ENCODE peak calls at places on chromosome 21, in four cellular contexts. O is cardiac fibroblast, T is left ventricle myocardium inferior, S is brain microvascular endothelial cell. H is an unnamed sample.

GRCh38 chr21:35940074-35940927 is 120.0 kb downstream of the SETD4 start:
- DNase-seq in O (peak; percentile 86), T (no peak), S (peak; percentile 58), H (peak; percentile 48)

GRCh38 chr21:39556176-39556575 is 56.6 kb upstream of the B3GALT5 start:
- DNase-seq in O (no peak), T (no peak), S (no peak), H (no peak)

GRCh38 chr21:33259995-33260394 is 6.2 kb upstream of the IL10RB start:
- DNase-seq in O (no peak), T (no peak), S (no peak), H (no peak)

GRCh38 chr21:37614351-37614875 is 247.8 kb downstream of the DYRK1A start:
- DNase-seq in O (no peak), T (no peak), S (no peak), H (no peak)

GRCh38 chr21:26804895-26805609 is 40.2 kb downstream of the ADAMTS1 start:
- DNase-seq in O (no peak), T (no peak), S (no peak), H (no peak)

GRCh38 chr21:25313891-25314646 is 293.2 kb downstream of the MRPL39 start:
- DNase-seq in O (peak; percentile 51), T (no peak), S (peak; percentile 18), H (no peak)

GRCh38 chr21:44421901-44422840 is 33.1 kb upstream of the LRRC3 start:
- DNase-seq in O (no peak), T (peak; percentile 10), S (no peak), H (no peak)

GRCh38 chr21:37994211-37994610 is 78.0 kb upstream of the KCNJ6 start:
- DNase-seq in O (peak; percentile 58), T (no peak), S (no peak), H (no peak)

GRCh38 chr21:26405735-26406361 is 167.2 kb downstream of the CYYR1 start:
- DNase-seq in O (peak; percentile 67), T (no peak), S (peak; percentile 84), H (no peak)

GRCh38 chr21:34648739-34649297 is 20.0 kb upstream of the CLIC6 start:
- DNase-seq in O (no peak), T (no peak), S (no peak), H (no peak)

GRCh38 chr21:43805275-43805800 is 16.0 kb downstream of the RRP1 start:
- DNase-seq in O (no peak), T (no peak), S (no peak), H (no peak)

GRCh38 chr21:42839271-42840231 is 39.8 kb downstream of the WDR4 start:
- DNase-seq in O (no peak), T (peak; percentile 9), S (no peak), H (no peak)

GRCh38 chr21:35274090-35274489 is 225.0 kb upstream of the RUNX1 start:
- DNase-seq in O (no peak), T (no peak), S (no peak), H (no peak)

GRCh38 chr21:35316933-35317332 is 267.8 kb upstream of the RUNX1 start:
- DNase-seq in O (peak; percentile 80), T (no peak), S (peak; percentile 92), H (no peak)

GRCh38 chr21:32578107-32578691 is 7.1 kb downstream of the TCP10L start:
- DNase-seq in O (peak; percentile 17), T (no peak), S (no peak), H (no peak)

DNA sequence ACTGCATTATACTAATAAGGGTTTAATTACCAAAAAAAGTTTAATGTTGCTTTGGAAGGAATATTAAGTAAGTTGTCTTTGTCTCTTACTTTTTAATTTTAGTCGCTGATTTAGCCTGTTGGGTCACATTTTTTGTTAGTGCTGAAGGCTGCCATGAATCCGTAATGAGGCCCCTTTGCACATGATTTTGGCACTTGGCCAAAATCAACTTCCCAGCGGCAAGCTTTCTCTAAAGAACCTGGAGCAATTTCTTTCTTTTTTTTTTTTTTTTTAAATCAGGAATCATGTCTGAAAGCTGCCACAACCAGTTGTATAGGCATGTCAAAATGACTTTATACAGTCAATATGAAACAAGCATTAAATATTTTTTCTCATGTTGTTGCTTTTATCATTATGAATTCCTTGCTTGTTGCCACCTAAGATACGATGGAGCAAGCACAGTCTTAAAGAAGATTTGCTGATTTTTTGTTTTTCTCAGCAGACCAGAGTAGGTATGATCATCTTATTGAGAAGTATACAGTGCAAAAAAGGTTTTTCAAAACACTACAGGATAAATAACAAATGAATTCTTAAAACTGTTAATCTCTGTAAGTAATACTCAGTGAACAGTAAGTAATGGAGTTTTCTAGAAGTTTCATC is 690.4 kb downstream of the USP25 start:
- DNase-seq in O (peak; percentile 89), T (peak; percentile 38), S (peak; percentile 16), H (no peak)
- H3K4me3 ChIP-seq in O (peak overlapping the region; percentile 52), T (peak overlapping the region; percentile 69), S (peak overlapping the region; percentile 47), H (peak overlapping the region; percentile 48)

DNA sequence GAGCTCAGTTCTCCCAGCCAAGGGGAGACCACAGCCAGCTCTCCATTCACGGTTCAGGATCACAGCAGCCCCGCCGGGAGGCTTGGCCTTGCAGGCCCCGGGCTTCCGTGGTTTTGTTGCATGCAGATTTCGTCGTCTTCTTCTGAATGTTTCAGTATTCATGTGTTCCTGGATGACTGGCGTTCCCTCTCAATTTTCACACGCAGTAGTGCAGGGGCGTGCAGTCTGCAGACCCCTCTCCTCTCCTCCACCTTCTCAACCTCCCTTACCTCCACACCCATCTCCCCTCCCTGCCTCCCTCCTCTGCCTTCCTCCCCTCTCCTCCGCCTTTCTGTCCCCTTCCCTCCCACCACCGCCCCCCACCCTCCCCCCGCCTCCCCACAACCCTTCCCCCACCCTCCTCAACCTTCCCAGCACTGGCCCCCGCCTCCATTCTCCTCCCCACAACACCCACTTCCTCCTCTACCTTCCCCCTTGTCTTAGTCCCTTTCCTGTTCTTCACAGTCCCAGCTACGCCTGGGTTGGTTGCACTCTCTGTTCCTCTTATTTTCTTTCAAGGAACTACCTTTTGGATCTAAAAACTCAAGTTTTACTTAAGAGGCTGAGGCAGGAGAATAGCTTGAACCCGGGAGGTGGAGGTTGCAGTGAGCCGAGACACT is 8.4 kb upstream of the SLC19A1 start:
- DNase-seq in O (no peak), T (peak; percentile 32), S (no peak), H (no peak)
- TF ChIP-seq CTCF in O (no peak), T (no peak), S (no peak), H (no peak)

GRCh38 chr21:41366522-41367151 is 4.8 kb downstream of the MX2 start:
- DNase-seq in O (peak; percentile 85), T (no peak), S (peak; percentile 75), H (peak; percentile 64)
- H3K4me3 ChIP-seq in O (no peak overlapping the region), T (no peak overlapping the region), S (no peak overlapping the region), H (no peak overlapping the region)

GRCh38 chr21:31111093-31111492 is 72.8 kb upstream of the KRTAP19-8 start:
- DNase-seq in O (no peak), T (no peak), S (no peak), H (no peak)

GRCh38 chr21:31107871-31108270 is 69.6 kb upstream of the KRTAP19-8 start:
- DNase-seq in O (no peak), T (no peak), S (no peak), H (no peak)

GRCh38 chr21:31110430-31110829 is 72.2 kb upstream of the KRTAP19-8 start:
- DNase-seq in O (no peak), T (no peak), S (no peak), H (no peak)

GRCh38 chr21:31107151-31107785 is 69.0 kb upstream of the KRTAP19-8 start:
- DNase-seq in O (no peak), T (no peak), S (no peak), H (no peak)

GRCh38 chr21:31108969-31109368 is 70.7 kb upstream of the KRTAP19-8 start:
- DNase-seq in O (peak; percentile 24), T (no peak), S (no peak), H (no peak)
- TF ChIP-seq CTCF in O (peak; percentile 10), T (peak; percentile 14), S (peak; percentile 38), H (peak; percentile 57)

H was measured in LNCaP clone FGC.